ENCODE peak calls at places on chromosomes 3 and 15, in six cellular contexts. I is adipocyte, K is transverse colon, L is spleen, G is heart left ventricle, T is astrocyte of the spinal cord. P is an unnamed sample.

GRCh38 chr3:12471228-12471627 is 13.1 kb upstream of the TSEN2 start:
- DNase-seq in K (peak), G (no peak), I (no peak), L (no peak), T (no peak), P (no peak)

GRCh38 chr3:131361464-131362421 is 19.8 kb upstream of the NUDT16 start:
- DNase-seq in G (peak), L (peak), T (peak), K (peak), I (peak), P (no peak)

GRCh38 chr15:28917791-28918140 is 32.0 kb downstream of the APBA2 start:
- DNase-seq in L (no peak), I (no peak), K (no peak), T (no peak), G (no peak), P (no peak)

GRCh38 chr3:195612075-195612800 is 28.5 kb upstream of the APOD start:
- DNase-seq in K (peak), G (no peak), I (peak), L (no peak), T (no peak), P (no peak)

GRCh38 chr3:119891944-119892721 is 110.2 kb downstream of the NR1I2 start:
- DNase-seq in G (no peak), L (no peak), I (peak), T (peak), K (peak), P (no peak)

GRCh38 chr3:128619146-128619890 is 31.3 kb downstream of the RPN1 start:
- DNase-seq in G (no peak), I (peak), L (no peak), T (peak), K (no peak), P (no peak)

GRCh38 chr15:43126358-43126757 is 7.0 kb upstream of the TMEM62 start:
- DNase-seq in G (no peak), I (no peak), T (no peak), K (peak), L (no peak), P (no peak)

GRCh38 chr15:40511472-40512133 is 40.8 kb downstream of the CHST14 start:
- DNase-seq in I (peak), T (peak), L (peak), K (peak), G (peak), P (no peak)

GRCh38 chr3:151774235-151774634 is 39.7 kb upstream of the AADAC start:
- DNase-seq in T (no peak), I (no peak), K (no peak), G (no peak), L (no peak), P (no peak)

GRCh38 chr15:62278534-62278933 is 113.4 kb upstream of the C2CD4B start:
- DNase-seq in K (no peak), I (no peak), G (no peak), L (no peak), T (no peak), P (no peak)

GRCh38 chr3:187773963-187774789 is 28.9 kb upstream of the BCL6 start:
- DNase-seq in I (no peak), K (no peak), T (no peak), G (no peak), L (no peak), P (no peak)

GRCh38 chr15:70096215-70096974 is 1.3 kb downstream of the TLE3 start:
- DNase-seq in I (peak), L (peak), G (no peak), T (peak), K (peak), P (peak)

GRCh38 chr15:69656271-69657030 is 203.8 kb downstream of the RPLP1 start:
- DNase-seq in I (no peak), K (no peak), G (no peak), T (no peak), L (no peak), P (no peak)

GRCh38 chr15:56871180-56871579 is 47.3 kb upstream of the TCF12 start:
- DNase-seq in G (no peak), L (no peak), I (peak), K (no peak), T (peak), P (peak)

GRCh38 chr3:25468866-25469319 is 40.8 kb downstream of the RARB start:
- DNase-seq in T (peak), L (peak), K (peak), G (peak), I (peak), P (no peak)

GRCh38 chr15:85709250-85709649 is 85.5 kb downstream of the KLHL25 start:
- DNase-seq in I (no peak), T (no peak), K (no peak), L (no peak), G (peak), P (no peak)

GRCh38 chr3:196339493-196340254 is 1.5 kb upstream of the TM4SF19 start:
- DNase-seq in I (peak), G (no peak), L (no peak), K (no peak), T (peak), P (peak)

GRCh38 chr15:53260647-53261046 is 470.5 kb upstream of the ONECUT1 start:
- DNase-seq in L (no peak), K (no peak), T (no peak), I (no peak), G (no peak), P (no peak)

DNA sequence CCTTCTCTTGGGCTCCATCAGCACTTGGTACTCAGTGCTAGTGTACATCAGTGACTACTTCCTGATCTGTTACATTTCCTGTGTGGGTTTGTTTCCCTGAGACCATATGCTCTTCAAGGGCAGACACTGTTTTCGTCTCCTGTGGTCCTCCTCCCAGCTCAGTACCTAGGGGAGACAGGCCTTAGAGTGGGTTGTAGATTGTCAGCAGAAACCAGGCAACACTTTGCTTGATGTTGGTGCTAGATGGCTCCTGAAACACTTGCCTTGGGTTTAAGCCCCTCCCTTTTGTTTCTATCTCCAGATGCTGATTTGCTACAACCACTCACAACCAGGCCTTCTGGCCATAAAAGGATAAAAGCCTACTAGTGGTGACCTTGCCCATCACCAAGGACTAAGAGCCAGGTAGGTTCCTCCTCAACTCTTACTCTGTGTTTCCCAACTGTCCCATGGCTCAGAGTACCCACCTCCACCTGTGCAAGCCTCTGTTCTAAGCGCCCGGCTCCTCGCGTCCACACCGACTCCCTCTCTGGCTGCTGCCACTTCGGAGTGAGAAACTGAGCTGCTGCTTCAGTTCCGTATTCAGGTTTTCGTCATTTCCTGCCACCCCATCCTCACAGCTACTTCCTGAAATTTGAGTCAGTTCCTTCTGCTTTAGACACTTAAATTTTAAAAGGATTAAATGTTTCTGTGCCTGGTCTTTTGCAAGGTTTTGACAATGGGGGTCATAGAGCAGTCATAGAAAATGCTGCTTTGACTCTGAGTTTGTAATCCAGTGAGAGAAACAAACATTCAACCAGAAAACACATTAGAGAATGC is at the start of gene HCLS1:
- DNase-seq in L (peak), G (peak), T (no peak), I (peak), K (peak), P (no peak)
- H3K4me3 ChIP-seq in L (peak), G (peak), T (no peak), I (no peak), K (peak), P (no peak)

DNA sequence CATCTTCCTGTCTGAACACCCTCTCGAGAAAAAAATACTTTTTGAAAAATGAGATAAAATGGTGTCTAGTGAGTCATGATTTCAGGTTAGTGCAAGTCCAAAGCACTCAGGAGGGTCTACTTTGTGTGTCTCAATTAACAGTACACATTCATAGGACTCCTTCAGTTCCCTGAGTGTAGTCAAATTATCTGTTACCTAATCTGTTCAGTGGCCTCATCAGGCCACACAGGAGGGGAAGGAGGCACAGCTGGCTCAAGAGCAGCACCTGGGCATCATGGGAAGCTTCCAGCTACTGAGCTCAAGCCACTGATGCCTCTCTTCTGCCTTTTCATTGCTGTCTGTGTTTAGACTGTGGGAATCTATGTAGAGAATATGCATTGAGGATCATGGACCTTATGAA is 341.4 kb upstream of the SGO1 start:
- DNase-seq in L (no peak), I (no peak), T (no peak), G (no peak), K (no peak), P (no peak)
- H3K4me3 ChIP-seq in L (no peak), I (no peak), T (no peak), G (no peak), K (no peak), P (no peak)

DNA sequence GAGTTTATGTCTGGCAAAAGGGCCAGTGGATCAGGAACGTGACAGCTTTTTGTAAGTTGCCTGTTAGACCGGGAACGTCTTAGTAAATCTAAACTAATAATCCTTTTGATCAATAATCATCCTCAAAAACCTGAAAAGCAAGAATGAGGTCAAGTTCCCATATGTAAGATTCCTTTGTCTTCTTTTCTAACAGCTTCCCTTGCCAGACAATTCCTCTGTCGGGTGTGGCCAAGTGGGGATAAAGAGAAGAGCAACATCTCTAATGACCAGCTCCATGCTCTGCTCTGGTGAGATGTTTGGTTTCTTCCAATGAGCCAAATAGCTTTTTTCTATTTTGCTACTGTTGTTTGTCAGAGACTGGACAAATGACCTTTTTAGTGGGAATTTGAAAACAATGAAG is 19.8 kb downstream of the FANCD2OS start:
- DNase-seq in I (peak), K (no peak), T (no peak), L (no peak), G (no peak), P (no peak)
- H3K4me3 ChIP-seq in I (no peak), K (no peak), T (no peak), L (no peak), G (no peak), P (no peak)

GRCh38 chr3:178246004-178246403 is 290.2 kb upstream of the KCNMB2 start:
- DNase-seq in I (no peak), K (no peak), G (no peak), L (no peak), T (no peak), P (no peak)
- H3K4me3 ChIP-seq in I (no peak), K (no peak), G (no peak), L (no peak), T (no peak), P (no peak)

GRCh38 chr3:46885612-46886011 is 8.1 kb downstream of the PTH1R start:
- DNase-seq in L (no peak), G (no peak), T (no peak), K (no peak), I (no peak), P (no peak)
- H3K4me3 ChIP-seq in L (no peak), G (no peak), T (no peak), K (no peak), I (no peak), P (no peak)

GRCh38 chr15:98753726-98754125 is 105.4 kb downstream of the IGF1R start:
- DNase-seq in I (no peak), T (peak), G (no peak), L (no peak), K (no peak), P (no peak)
- H3K4me3 ChIP-seq in I (peak), T (peak), G (peak), L (peak), K (no peak), P (peak)

GRCh38 chr3:172268896-172269295 is 179.4 kb downstream of the GHSR start:
- DNase-seq in G (no peak), T (no peak), K (no peak), L (no peak), I (peak), P (no peak)
- H3K4me3 ChIP-seq in G (no peak), T (no peak), K (no peak), L (no peak), I (no peak), P (no peak)

P was measured in SJSA1.